ENCODE peak calls at places on chromosomes 5 and 9, in eight cellular contexts. T is HTR-8/SVneo; U is stimulated activated CD8-positive, alpha-beta memory T cell treated with anti-CD3 and anti-CD28 coated beads, Interleukin-4, amount 100 ng/mL, for 24 hours; W is kidney tubule cell; C is stomach; K is progenitor cell of endocrine pancreas; X is NCI-H82; Q is CD8-positive, alpha-beta T cell. M is an unnamed sample.

GRCh38 chr5:129971684-129972083 is 67.4 kb downstream of the CHSY3 start:
- DNase-seq in U (no peak), X (no peak), T (no peak), Q (no peak), C (no peak), W (no peak), K (no peak), M (no peak)

GRCh38 chr5:36943584-36943983 is 67.0 kb downstream of the NIPBL start:
- DNase-seq in C (no peak), W (no peak), X (no peak), T (no peak), K (no peak), Q (no peak), U (no peak), M (no peak)

GRCh38 chr9:92610470-92611420 is 59.2 kb downstream of the IPPK start:
- DNase-seq in U (no peak), C (no peak), W (no peak), X (no peak), K (no peak), T (no peak), Q (no peak), M (no peak)

GRCh38 chr9:34573599-34574325 is 15.8 kb downstream of the CNTFR start:
- DNase-seq in T (no peak), X (no peak), W (no peak), U (no peak), K (no peak), C (no peak), Q (no peak), M (no peak)

GRCh38 chr9:26261503-26262330 is 583.5 kb upstream of the TUSC1 start:
- DNase-seq in C (no peak), W (peak; percentile 90), U (no peak), K (no peak), Q (no peak), X (no peak), T (no peak), M (no peak)

GRCh38 chr5:72109625-72110024 is 2.4 kb downstream of the MAP1B start:
- DNase-seq in U (no peak), C (no peak), T (peak; percentile 15), X (peak; percentile 73), K (no peak), W (peak; percentile 6), Q (no peak), M (no peak)

GRCh38 chr5:67639311-67639710 is 442.7 kb upstream of the CD180 start:
- DNase-seq in Q (no peak), C (no peak), T (no peak), X (peak; percentile 6), W (no peak), K (no peak), U (no peak), M (no peak)

GRCh38 chr9:135883410-135884089 is 23.8 kb downstream of the CAMSAP1 start:
- DNase-seq in Q (no peak), W (no peak), U (no peak), C (peak; percentile 23), K (no peak), T (no peak), X (no peak), M (no peak)

GRCh38 chr5:82335807-82336206 is 57.7 kb upstream of the RPS23 start:
- DNase-seq in C (no peak), W (no peak), X (no peak), U (no peak), K (no peak), Q (no peak), T (no peak), M (no peak)

GRCh38 chr9:114908104-114908621 is 22.2 kb downstream of the TNFSF8 start:
- DNase-seq in C (no peak), U (no peak), W (peak; percentile 92), T (peak; percentile 54), Q (no peak), K (no peak), X (no peak), M (peak; percentile 91)

GRCh38 chr5:138391859-138392386 is 39.4 kb downstream of the KDM3B start:
- DNase-seq in Q (no peak), X (no peak), U (no peak), T (no peak), C (no peak), W (no peak), K (no peak), M (peak; percentile 36)

GRCh38 chr5:173855162-173855994 is 32.8 kb upstream of the CPEB4 start:
- DNase-seq in X (no peak), Q (no peak), U (no peak), C (no peak), W (no peak), T (no peak), K (no peak), M (no peak)

GRCh38 chr5:177569894-177570293 is 15.5 kb upstream of the FAM193B start:
- DNase-seq in U (no peak), K (no peak), X (no peak), C (no peak), Q (no peak), T (no peak), W (no peak), M (no peak)

GRCh38 chr5:159971514-159971913 is 37.4 kb upstream of the TTC1 start:
- DNase-seq in K (no peak), Q (no peak), U (no peak), T (no peak), W (no peak), X (no peak), C (no peak), M (no peak)

GRCh38 chr5:119131530-119132313 is 60.8 kb downstream of the DMXL1 start:
- DNase-seq in W (peak; percentile 64), K (no peak), Q (no peak), U (no peak), X (no peak), C (no peak), T (no peak), M (no peak)

GRCh38 chr9:83047839-83048775 is 14.8 kb downstream of the RASEF start:
- DNase-seq in T (no peak), U (no peak), K (no peak), Q (no peak), X (no peak), W (peak; percentile 96), C (peak; percentile 78), M (peak; percentile 48)

GRCh38 chr5:1472964-1473628 is 27.9 kb upstream of the SLC6A3 start:
- DNase-seq in T (no peak), X (no peak), W (no peak), K (no peak), Q (no peak), U (no peak), C (no peak), M (no peak)

GRCh38 chr9:36132081-36132480 is 4.5 kb upstream of the GLIPR2 start:
- DNase-seq in X (no peak), Q (no peak), W (no peak), T (no peak), K (no peak), C (no peak), U (no peak), M (no peak)

GRCh38 chr5:7851617-7852289 is 820 bp upstream of the CFAP90 start:
- DNase-seq in K (no peak), Q (no peak), W (no peak), U (no peak), C (peak; percentile 67), T (no peak), X (no peak), M (peak; percentile 79)

GRCh38 chr5:132506094-132506692 is 15.6 kb upstream of the IRF1 start:
- DNase-seq in X (peak; percentile 45), T (peak; percentile 74), Q (no peak), W (peak; percentile 58), K (no peak), C (no peak), U (no peak), M (no peak)

GRCh38 chr5:41201082-41201772 is 12.1 kb downstream of the C6 start:
- DNase-seq in T (no peak), K (no peak), U (no peak), W (no peak), C (no peak), Q (no peak), X (no peak), M (no peak)

GRCh38 chr5:135930949-135931295 is 23.9 kb downstream of the LECT2 start:
- DNase-seq in X (no peak), U (no peak), Q (no peak), W (no peak), C (no peak), T (no peak), K (no peak), M (no peak)

GRCh38 chr5:173230741-173231380 is 4.1 kb downstream of the NKX2-5 start:
- DNase-seq in Q (no peak), W (no peak), C (no peak), U (no peak), X (no peak), K (no peak), T (no peak), M (no peak)

GRCh38 chr9:614421-614820 is 227.1 kb upstream of the DMRT1 start:
- DNase-seq in T (no peak), X (no peak), K (no peak), U (no peak), Q (no peak), C (no peak), W (peak; percentile 66), M (no peak)

GRCh38 chr9:91428927-91429351 is 5.3 kb upstream of the NFIL3 start:
- DNase-seq in T (no peak), Q (no peak), C (no peak), U (no peak), W (no peak), K (no peak), X (no peak), M (no peak)

GRCh38 chr5:179841621-179842020 is 17.0 kb downstream of the MRNIP start:
- DNase-seq in K (no peak), Q (no peak), C (no peak), X (no peak), T (no peak), W (no peak), U (no peak), M (no peak)

GRCh38 chr5:116354699-116355098 is 219.9 kb downstream of the SEMA6A start:
- DNase-seq in T (no peak), W (no peak), K (no peak), U (no peak), Q (no peak), X (no peak), C (no peak), M (no peak)